ENCODE peak calls at places on chromosome 3, in six cellular contexts. H is stimulated activated CD4-positive, alpha-beta T cell treated with anti-CD3 and anti-CD28 coated beads, Interleukin-15, amount 100 ng/mL, for 48 hours; F is NCI-H345; O is GM03348; M is left ventricle myocardium superior; L is COR-L47. P is an unnamed sample.
A peak's percentile ranks its signal among the peaks of the same experiment; 100 is the strongest.

GRCh38 chr3:46835486-46835885 is 27.8 kb downstream of the MYL3 start:
- DNase-seq in H (no peak), F (no peak), O (no peak), M (no peak), L (no peak), P (no peak)

GRCh38 chr3:183477801-183478456 is 49.5 kb upstream of the MCF2L2 start:
- DNase-seq in H (no peak), F (peak; percentile 94), O (no peak), M (no peak), L (peak; percentile 94), P (no peak)

GRCh38 chr3:45706133-45706808 is 17.1 kb downstream of the SACM1L start:
- DNase-seq in H (no peak), F (no peak), O (no peak), M (no peak), L (no peak), P (no peak)

GRCh38 chr3:20350449-20350848 is 164.4 kb upstream of the SGO1 start:
- DNase-seq in H (no peak), F (no peak), O (no peak), M (no peak), L (no peak), P (no peak)

GRCh38 chr3:194974468-194975135 is 288.9 kb downstream of the FAM43A start:
- DNase-seq in H (no peak), F (no peak), O (no peak), M (no peak), L (no peak), P (no peak)

GRCh38 chr3:64552160-64552559 is 135.6 kb downstream of the ADAMTS9 start:
- DNase-seq in H (no peak), F (no peak), O (no peak), M (no peak), L (no peak), P (no peak)

GRCh38 chr3:177262396-177262795 is 65.1 kb upstream of the TBL1XR1 start:
- DNase-seq in H (no peak), F (no peak), O (peak; percentile 21), M (no peak), L (no peak), P (no peak)

GRCh38 chr3:126030455-126030854 is 53.5 kb downstream of the SLC41A3 start:
- DNase-seq in H (no peak), F (no peak), O (no peak), M (no peak), L (no peak), P (no peak)

GRCh38 chr3:43215138-43215537 is 71.2 kb upstream of the SNRK start:
- DNase-seq in H (no peak), F (no peak), O (no peak), M (no peak), L (no peak), P (no peak)

GRCh38 chr3:105118905-105119304 is 247.8 kb upstream of the ALCAM start:
- DNase-seq in H (no peak), F (no peak), O (peak; percentile 25), M (no peak), L (no peak), P (no peak)

GRCh38 chr3:139202226-139202958 is 141.4 kb upstream of the MRPS22 start:
- DNase-seq in H (no peak), F (peak; percentile 10), O (no peak), M (peak; percentile 46), L (peak; percentile 16), P (peak; percentile 48)

GRCh38 chr3:185820973-185821758 is 3.7 kb downstream of the IGF2BP2 start:
- DNase-seq in H (no peak), F (no peak), O (peak; percentile 72), M (no peak), L (no peak), P (no peak)

GRCh38 chr3:183117046-183117445 is 17.8 kb upstream of the MCCC1 start:
- DNase-seq in H (no peak), F (no peak), O (no peak), M (no peak), L (no peak), P (no peak)

GRCh38 chr3:16319307-16319706 is 54.3 kb downstream of the OXNAD1 start:
- DNase-seq in H (peak; percentile 84), F (no peak), O (no peak), M (no peak), L (peak; percentile 8), P (peak; percentile 5)

GRCh38 chr3:132563409-132564074 is 33.5 kb upstream of the ACKR4 start:
- DNase-seq in H (no peak), F (no peak), O (peak; percentile 37), M (no peak), L (no peak), P (no peak)

GRCh38 chr3:14988988-14989394 is 41.6 kb downstream of the NR2C2 start:
- DNase-seq in H (peak; percentile 28), F (no peak), O (no peak), M (no peak), L (no peak), P (peak; percentile 5)

GRCh38 chr3:167864559-167864887 is 129.0 kb downstream of the SERPINI1 start:
- DNase-seq in H (no peak), F (no peak), O (no peak), M (no peak), L (no peak), P (no peak)

GRCh38 chr3:152315623-152316022 is 46.9 kb downstream of the MBNL1 start:
- DNase-seq in H (no peak), F (no peak), O (no peak), M (no peak), L (no peak), P (no peak)

GRCh38 chr3:109803274-109803673 is 465.9 kb upstream of the DPPA4 start:
- DNase-seq in H (no peak), F (no peak), O (no peak), M (no peak), L (no peak), P (no peak)

GRCh38 chr3:176919836-176920760 is 277.2 kb downstream of the TBL1XR1 start:
- DNase-seq in H (no peak), F (peak; percentile 82), O (no peak), M (no peak), L (peak; percentile 95), P (peak; percentile 93)

GRCh38 chr3:12294885-12295580 is 6.2 kb downstream of the PPARG start:
- DNase-seq in H (no peak), F (no peak), O (peak; percentile 63), M (no peak), L (no peak), P (no peak)

GRCh38 chr3:155853214-155854146 is 747 bp downstream of the SLC33A1 start:
- DNase-seq in H (no peak), F (no peak), O (peak; percentile 21), M (peak; percentile 52), L (peak; percentile 20), P (no peak)

GRCh38 chr3:16378920-16379319 is 113.9 kb downstream of the OXNAD1 start:
- DNase-seq in H (no peak), F (no peak), O (no peak), M (no peak), L (no peak), P (no peak)

GRCh38 chr3:123499316-123499715 is 50.4 kb upstream of the ADCY5 start:
- DNase-seq in H (no peak), F (no peak), O (peak; percentile 40), M (no peak), L (no peak), P (no peak)

GRCh38 chr3:181316481-181316880 is 326.9 kb upstream of the DNAJC19 start:
- DNase-seq in H (no peak), F (no peak), O (no peak), M (no peak), L (no peak), P (no peak)

GRCh38 chr3:52403955-52404354 is 40.9 kb downstream of the SEMA3G start:
- DNase-seq in H (no peak), F (no peak), O (no peak), M (peak; percentile 28), L (no peak), P (no peak)

GRCh38 chr3:129623447-129624118 is 17.1 kb upstream of the PLXND1 start:
- DNase-seq in H (no peak), F (no peak), O (no peak), M (peak; percentile 80), L (no peak), P (no peak)

GRCh38 chr3:52839892-52840545 is 5.2 kb upstream of the MUSTN1 start:
- DNase-seq in H (no peak), F (no peak), O (no peak), M (peak; percentile 20), L (no peak), P (no peak)

GRCh38 chr3:129018751-129019150 is 17.6 kb downstream of the EFCC1 start:
- DNase-seq in H (no peak), F (no peak), O (no peak), M (no peak), L (no peak), P (no peak)

GRCh38 chr3:11116336-11117059 is 37.8 kb upstream of the HRH1 start:
- DNase-seq in H (no peak), F (no peak), O (no peak), M (no peak), L (no peak), P (no peak)

GRCh38 chr3:108096506-108097325 is 5.9 kb upstream of the CD47 start:
- DNase-seq in H (no peak), F (no peak), O (no peak), M (no peak), L (no peak), P (no peak)

GRCh38 chr3:128846501-128846900 is 32.9 kb upstream of the ACAD9 start:
- DNase-seq in H (peak; percentile 24), F (no peak), O (no peak), M (peak; percentile 41), L (no peak), P (no peak)